ENCODE peak calls at places on chromosomes 11 and 22, in four cellular contexts. A is HTR-8/SVneo, R is WTC11, J is NCI-H2107. B is an unnamed sample.

GRCh38 chr11:71947498-71947897 is 18.7 kb downstream of the RNF121 start:
- DNase-seq in A (no peak), R (no peak), J (no peak), B (no peak)

GRCh38 chr11:567629-568258 is 7.0 kb downstream of the RASSF7 start:
- DNase-seq in A (no peak), R (no peak), J (no peak), B (no peak)

GRCh38 chr11:84671325-84672019 is 955.7 kb downstream of the DLG2 start:
- DNase-seq in A (no peak), R (no peak), J (no peak), B (no peak)

GRCh38 chr22:29979645-29980303 is 96.8 kb downstream of the MTMR3 start:
- DNase-seq in A (no peak), R (no peak), J (no peak), B (no peak)

GRCh38 chr11:131653244-131653643 is 282.8 kb downstream of the NTM start:
- DNase-seq in A (no peak), R (no peak), J (no peak), B (no peak)

GRCh38 chr11:35969089-35970046 is 25.5 kb downstream of the LDLRAD3 start:
- DNase-seq in A (no peak), R (no peak), J (no peak), B (no peak)

GRCh38 chr22:37925311-37925710 is 19.2 kb downstream of the MICALL1 start:
- DNase-seq in A (no peak), R (no peak), J (no peak), B (no peak)

GRCh38 chr11:975824-976223 is 50.2 kb downstream of the AP2A2 start:
- DNase-seq in A (peak), R (peak), J (no peak), B (no peak)

GRCh38 chr22:45577746-45578523 is 75.3 kb downstream of the FBLN1 start:
- DNase-seq in A (peak), R (peak), J (peak), B (peak)

GRCh38 chr11:75810637-75811383 is 4.2 kb upstream of the UVRAG start:
- DNase-seq in A (no peak), R (no peak), J (no peak), B (no peak)

GRCh38 chr11:1005913-1006312 is 30.6 kb downstream of the MUC6 start:
- DNase-seq in A (no peak), R (no peak), J (peak), B (peak)

GRCh38 chr11:13384837-13385417 is 78.1 kb downstream of the BTBD10 start:
- DNase-seq in A (peak), R (peak), J (no peak), B (no peak)

GRCh38 chr22:49699476-49699875 is 128.2 kb downstream of the BRD1 start:
- DNase-seq in A (no peak), R (no peak), J (no peak), B (no peak)

GRCh38 chr22:35021166-35021565 is 44.8 kb upstream of the ISX start:
- DNase-seq in A (no peak), R (no peak), J (no peak), B (peak)

GRCh38 chr11:57406337-57406904 is 16.0 kb upstream of the PRG2 start:
- DNase-seq in A (no peak), R (no peak), J (no peak), B (no peak)

GRCh38 chr11:44080951-44081350 is 14.5 kb upstream of the EXT2 start:
- DNase-seq in A (no peak), R (no peak), J (no peak), B (no peak)

GRCh38 chr11:28760676-28761390 is 652.6 kb downstream of the METTL15 start:
- DNase-seq in A (no peak), R (no peak), J (no peak), B (no peak)

GRCh38 chr11:64800633-64801464 is 2.2 kb downstream of the MAP4K2 start:
- DNase-seq in A (no peak), R (no peak), J (no peak), B (no peak)

GRCh38 chr11:61332823-61333637 is at the start of the genes DDB1 and TKFC:
- DNase-seq in A (peak), R (peak), J (peak), B (peak)

GRCh38 chr11:96622026-96622634 is 232.3 kb downstream of the JRKL start:
- DNase-seq in A (no peak), R (no peak), J (no peak), B (no peak)

GRCh38 chr22:20610243-20610686 is 102.9 kb downstream of the MED15 start:
- DNase-seq in A (no peak), R (no peak), J (no peak), B (no peak)

GRCh38 chr11:29019960-29020683 is 911.9 kb downstream of the METTL15 start:
- DNase-seq in A (peak), R (peak), J (no peak), B (no peak)

GRCh38 chr11:17511571-17511970 is 32.6 kb downstream of the USH1C start:
- DNase-seq in A (no peak), R (no peak), J (no peak), B (no peak)

GRCh38 chr11:42112896-42113295 is 653.4 kb upstream of the LRRC4C start:
- DNase-seq in A (no peak), R (no peak), J (no peak), B (no peak)

GRCh38 chr11:69360606-69361005 is 66.7 kb downstream of the MYEOV start:
- DNase-seq in A (no peak), R (no peak), J (no peak), B (no peak)

GRCh38 chr22:40022536-40023225 is 27.9 kb downstream of the FAM83F start:
- DNase-seq in A (no peak), R (no peak), J (no peak), B (no peak)

GRCh38 chr11:16773981-16774710 is 35.7 kb downstream of the C11orf58 start:
- DNase-seq in A (no peak), R (no peak), J (no peak), B (no peak)

GRCh38 chr11:104830080-104830479 is 68.2 kb downstream of the CASP12 start:
- DNase-seq in A (peak), R (no peak), J (no peak), B (no peak)

GRCh38 chr11:133072858-133073582 is 459.3 kb downstream of the OPCML start:
- DNase-seq in A (no peak), R (no peak), J (no peak), B (no peak)

GRCh38 chr11:61961570-61962212 is 5.7 kb downstream of the FTH1 start:
- DNase-seq in A (no peak), R (no peak), J (no peak), B (no peak)

GRCh38 chr11:32569313-32569881 is 14.2 kb upstream of the EIF3M start:
- DNase-seq in A (no peak), R (no peak), J (no peak), B (no peak)

GRCh38 chr11:110478410-110478809 is 48.7 kb downstream of the FDX1 start:
- DNase-seq in A (no peak), R (peak), J (no peak), B (no peak)

GRCh38 chr11:118157186-118157895 is 4.7 kb upstream of the SCN4B start:
- DNase-seq in A (no peak), R (no peak), J (no peak), B (no peak)

GRCh38 chr22:20442485-20443284 is 5.1 kb upstream of the SCARF2 start:
- DNase-seq in A (no peak), R (no peak), J (no peak), B (no peak)

GRCh38 chr11:65899356-65900124 is 648 bp downstream of the FOSL1 start:
- DNase-seq in A (peak), R (peak), J (no peak), B (no peak)

GRCh38 chr11:72224587-72225410 is at the start of gene INPPL1:
- DNase-seq in A (no peak), R (peak), J (no peak), B (no peak)

GRCh38 chr11:134632347-134633119 is 220.5 kb upstream of the B3GAT1 start:
- DNase-seq in A (no peak), R (no peak), J (no peak), B (no peak)

B was measured in NCI-H510A.